ENCODE peak calls at places on chromosomes 13 and 19, in four cellular contexts. One of them, this sample, is unnamed.

GRCh38 chr19:47390533-47391488 is 28.5 kb downstream of the MEIS3 start:
- DNase-seq in neural crest cell: no peak
- DNase-seq in bronchial epithelial cell: no peak
- DNase-seq in suprapubic skin: no peak
- DNase-seq in this sample: no peak

GRCh38 chr13:32117696-32118095 is 86.1 kb downstream of the FRY start:
- DNase-seq in bronchial epithelial cell: no peak
- DNase-seq in suprapubic skin: no peak
- DNase-seq in neural crest cell: no peak
- DNase-seq in this sample: no peak

GRCh38 chr13:110463876-110464510 is 97.5 kb downstream of the RAB20 start:
- DNase-seq in neural crest cell: no peak
- DNase-seq in suprapubic skin: no peak
- DNase-seq in bronchial epithelial cell: no peak
- DNase-seq in this sample: no peak

GRCh38 chr19:18514800-18515682 is 6.8 kb downstream of the ELL start:
- DNase-seq in neural crest cell: no peak
- DNase-seq in suprapubic skin: peak; percentile 92
- DNase-seq in bronchial epithelial cell: peak; percentile 53
- DNase-seq in this sample: no peak

GRCh38 chr19:39499932-39500331 is 1.2 kb downstream of the DLL3 start:
- DNase-seq in suprapubic skin: no peak
- DNase-seq in bronchial epithelial cell: no peak
- DNase-seq in neural crest cell: no peak
- DNase-seq in this sample: no peak

GRCh38 chr19:35977446-35978222 is 17.4 kb upstream of the SDHAF1 start:
- DNase-seq in neural crest cell: no peak
- DNase-seq in suprapubic skin: no peak
- DNase-seq in bronchial epithelial cell: no peak
- DNase-seq in this sample: no peak

GRCh38 chr19:4570916-4571304 is 11.4 kb upstream of the SEMA6B start:
- DNase-seq in neural crest cell: no peak
- DNase-seq in suprapubic skin: no peak
- DNase-seq in bronchial epithelial cell: no peak
- DNase-seq in this sample: no peak

GRCh38 chr13:82758056-82758455 is 1124.2 kb downstream of the SLITRK1 start:
- DNase-seq in neural crest cell: no peak
- DNase-seq in bronchial epithelial cell: peak; percentile 10
- DNase-seq in suprapubic skin: no peak
- DNase-seq in this sample: peak; percentile 7

GRCh38 chr13:74103970-74104555 is 30.1 kb downstream of the KLF12 start:
- DNase-seq in neural crest cell: no peak
- DNase-seq in bronchial epithelial cell: no peak
- DNase-seq in suprapubic skin: no peak
- DNase-seq in this sample: no peak

GRCh38 chr13:50415428-50415827 is 400.2 kb downstream of the KCNRG start:
- DNase-seq in neural crest cell: no peak
- DNase-seq in bronchial epithelial cell: no peak
- DNase-seq in suprapubic skin: no peak
- DNase-seq in this sample: no peak

GRCh38 chr13:98549006-98549727 is 27.7 kb downstream of the STK24 start:
- DNase-seq in neural crest cell: no peak
- DNase-seq in suprapubic skin: no peak
- DNase-seq in bronchial epithelial cell: peak; percentile 80
- DNase-seq in this sample: no peak

GRCh38 chr19:49816616-49817015 is 1.5 kb upstream of the MED25 start:
- DNase-seq in neural crest cell: no peak
- DNase-seq in suprapubic skin: no peak
- DNase-seq in bronchial epithelial cell: no peak
- DNase-seq in this sample: no peak

GRCh38 chr19:1884719-1885334 is 469 bp downstream of the ABHD17A start:
- DNase-seq in neural crest cell: no peak
- DNase-seq in bronchial epithelial cell: no peak
- DNase-seq in suprapubic skin: peak; percentile 76
- DNase-seq in this sample: no peak

GRCh38 chr19:52336117-52336811 is at the start of gene ZNF610:
- DNase-seq in suprapubic skin: peak; percentile 90
- DNase-seq in neural crest cell: peak; percentile 82
- DNase-seq in bronchial epithelial cell: peak; percentile 50
- DNase-seq in this sample: peak; percentile 87

GRCh38 chr13:56528040-56528760 is 612.5 kb upstream of the PRR20A start:
- DNase-seq in bronchial epithelial cell: no peak
- DNase-seq in suprapubic skin: no peak
- DNase-seq in neural crest cell: no peak
- DNase-seq in this sample: no peak

GRCh38 chr13:48009298-48009697 is 8.2 kb upstream of the SUCLA2 start:
- DNase-seq in bronchial epithelial cell: peak; percentile 90
- DNase-seq in suprapubic skin: no peak
- DNase-seq in neural crest cell: no peak
- DNase-seq in this sample: no peak

GRCh38 chr13:23436680-23437079 is 3.2 kb upstream of the SACS start:
- DNase-seq in bronchial epithelial cell: no peak
- DNase-seq in suprapubic skin: no peak
- DNase-seq in neural crest cell: no peak
- DNase-seq in this sample: no peak

GRCh38 chr19:39409886-39410619 is 2.4 kb upstream of the PLEKHG2 start:
- DNase-seq in suprapubic skin: peak; percentile 91
- DNase-seq in bronchial epithelial cell: peak; percentile 56
- DNase-seq in neural crest cell: no peak
- DNase-seq in this sample: peak; percentile 83

GRCh38 chr19:7772752-7773291 is 9.8 kb downstream of the CLEC4M start:
- DNase-seq in neural crest cell: no peak
- DNase-seq in suprapubic skin: no peak
- DNase-seq in bronchial epithelial cell: peak; percentile 80
- DNase-seq in this sample: peak; percentile 67

GRCh38 chr13:29754486-29754806 is 96.0 kb downstream of the UBL3 start:
- DNase-seq in neural crest cell: no peak
- DNase-seq in bronchial epithelial cell: no peak
- DNase-seq in suprapubic skin: no peak
- DNase-seq in this sample: no peak

GRCh38 chr13:48437381-48437780 is 24.5 kb upstream of the LPAR6 start:
- DNase-seq in neural crest cell: no peak
- DNase-seq in suprapubic skin: peak; percentile 76
- DNase-seq in bronchial epithelial cell: peak; percentile 70
- DNase-seq in this sample: no peak

GRCh38 chr13:19089315-19089714 is 92.3 kb downstream of the TUBA3C start:
- DNase-seq in suprapubic skin: no peak
- DNase-seq in bronchial epithelial cell: no peak
- DNase-seq in neural crest cell: no peak
- DNase-seq in this sample: no peak

GRCh38 chr19:51703655-51704515 is 10.8 kb downstream of the SPACA6 start:
- DNase-seq in neural crest cell: peak; percentile 93
- DNase-seq in bronchial epithelial cell: peak; percentile 77
- DNase-seq in suprapubic skin: peak; percentile 99
- DNase-seq in this sample: peak; percentile 98

GRCh38 chr19:48329167-48329891 is 4.0 kb downstream of the EMP3 start:
- DNase-seq in bronchial epithelial cell: peak; percentile 68
- DNase-seq in suprapubic skin: no peak
- DNase-seq in neural crest cell: no peak
- DNase-seq in this sample: peak; percentile 39

GRCh38 chr13:40786568-40786996 is 2.8 kb upstream of the SLC25A15 start:
- DNase-seq in suprapubic skin: no peak
- DNase-seq in neural crest cell: no peak
- DNase-seq in bronchial epithelial cell: no peak
- DNase-seq in this sample: no peak

GRCh38 chr13:67416047-67416925 is 186.2 kb upstream of the PCDH9 start:
- DNase-seq in bronchial epithelial cell: no peak
- DNase-seq in suprapubic skin: no peak
- DNase-seq in neural crest cell: peak; percentile 35
- DNase-seq in this sample: no peak

GRCh38 chr19:40274585-40275544 is 10.3 kb downstream of the AKT2 start:
- DNase-seq in neural crest cell: no peak
- DNase-seq in suprapubic skin: no peak
- DNase-seq in bronchial epithelial cell: no peak
- DNase-seq in this sample: peak; percentile 72

GRCh38 chr13:98142427-98143156 is at the start of gene FARP1:
- DNase-seq in neural crest cell: peak; percentile 66
- DNase-seq in bronchial epithelial cell: peak; percentile 38
- DNase-seq in suprapubic skin: peak; percentile 74
- DNase-seq in this sample: peak; percentile 86

GRCh38 chr19:43555185-43555770 is 20.0 kb downstream of the XRCC1 start:
- DNase-seq in neural crest cell: peak; percentile 83
- DNase-seq in suprapubic skin: no peak
- DNase-seq in bronchial epithelial cell: peak; percentile 61
- DNase-seq in this sample: peak; percentile 83

GRCh38 chr13:99178636-99179035 is 22.0 kb upstream of the UBAC2 start:
- DNase-seq in neural crest cell: no peak
- DNase-seq in bronchial epithelial cell: no peak
- DNase-seq in suprapubic skin: no peak
- DNase-seq in this sample: no peak

GRCh38 chr19:5369962-5370367 is 29.4 kb upstream of the PTPRS start:
- DNase-seq in suprapubic skin: no peak
- DNase-seq in bronchial epithelial cell: peak; percentile 20
- DNase-seq in neural crest cell: peak; percentile 76
- DNase-seq in this sample: peak; percentile 62

GRCh38 chr13:113625965-113626661 is 31.9 kb downstream of the ATP4B start:
- DNase-seq in suprapubic skin: peak; percentile 39
- DNase-seq in bronchial epithelial cell: no peak
- DNase-seq in neural crest cell: no peak
- DNase-seq in this sample: no peak

GRCh38 chr13:90420683-90421082 is 926.8 kb upstream of the MIR17HG start:
- DNase-seq in neural crest cell: no peak
- DNase-seq in bronchial epithelial cell: no peak
- DNase-seq in suprapubic skin: no peak
- DNase-seq in this sample: no peak

GRCh38 chr13:80096383-80096782 is 244.5 kb downstream of the SPRY2 start:
- DNase-seq in bronchial epithelial cell: no peak
- DNase-seq in neural crest cell: no peak
- DNase-seq in suprapubic skin: no peak
- DNase-seq in this sample: no peak

GRCh38 chr19:19525611-19526380 is 2.9 kb upstream of the YJEFN3 start:
- DNase-seq in neural crest cell: no peak
- DNase-seq in suprapubic skin: peak; percentile 47
- DNase-seq in bronchial epithelial cell: no peak
- DNase-seq in this sample: no peak
- TF ChIP-seq CTCF in neural crest cell: no peak
- TF ChIP-seq CTCF in suprapubic skin: no peak
- TF ChIP-seq CTCF in bronchial epithelial cell: no peak
- TF ChIP-seq CTCF in this sample: no peak

GRCh38 chr19:13430790-13431582 is 75.3 kb downstream of the CACNA1A start:
- DNase-seq in bronchial epithelial cell: peak; percentile 37
- DNase-seq in suprapubic skin: no peak
- DNase-seq in neural crest cell: peak; percentile 44
- DNase-seq in this sample: peak; percentile 46
- TF ChIP-seq CTCF in bronchial epithelial cell: peak; percentile 85
- TF ChIP-seq CTCF in suprapubic skin: no peak
- TF ChIP-seq CTCF in neural crest cell: peak; percentile 68
- TF ChIP-seq CTCF in this sample: peak; percentile 72

GRCh38 chr13:46377554-46377953 is 9.5 kb downstream of the RUBCNL start:
- DNase-seq in neural crest cell: no peak
- DNase-seq in bronchial epithelial cell: no peak
- DNase-seq in suprapubic skin: no peak
- DNase-seq in this sample: peak; percentile 38
- TF ChIP-seq CTCF in neural crest cell: no peak
- TF ChIP-seq CTCF in bronchial epithelial cell: no peak
- TF ChIP-seq CTCF in suprapubic skin: no peak
- TF ChIP-seq CTCF in this sample: no peak

DNA sequence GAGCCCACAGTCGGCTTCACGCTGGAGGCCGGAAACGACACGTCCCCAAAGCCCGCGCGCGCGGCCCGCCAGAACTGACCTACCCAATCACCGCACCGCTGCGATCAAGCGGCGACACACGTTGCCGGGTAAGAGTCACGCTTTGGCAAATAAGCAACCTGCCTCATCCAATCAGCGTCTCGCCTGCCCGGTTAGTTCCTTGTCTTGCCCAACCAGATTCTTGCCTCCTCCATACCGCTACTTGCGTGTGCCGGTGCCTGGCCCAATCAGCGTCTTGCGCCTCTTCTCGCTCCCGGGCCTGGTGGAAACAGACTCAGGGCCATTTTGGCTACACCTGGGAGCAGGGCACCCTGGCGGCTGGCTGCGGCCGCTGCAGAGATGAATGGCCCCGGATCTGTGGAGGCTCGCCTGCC is 11.6 kb upstream of the ZNF544 start:
- DNase-seq in neural crest cell: no peak
- DNase-seq in suprapubic skin: no peak
- DNase-seq in bronchial epithelial cell: no peak
- DNase-seq in this sample: no peak
- TF ChIP-seq CTCF in neural crest cell: no peak
- TF ChIP-seq CTCF in suprapubic skin: no peak
- TF ChIP-seq CTCF in bronchial epithelial cell: no peak
- TF ChIP-seq CTCF in this sample: no peak

This sample was measured in GM20000.